ENCODE peak calls at places on chromosomes 5 and 9, in nine cellular contexts. U is SK-N-SH; P is CD8-positive, alpha-beta T cell; L is psoas muscle; O is dorsolateral prefrontal cortex; R is breast epithelium; A is GM23338; D is esophagus squamous epithelium; C is cardiac muscle cell. G is an unnamed sample.

GRCh38 chr5:92605591-92605990 is 975.4 kb downstream of the NR2F1-AS1 start:
- DNase-seq in U (peak), P (no peak), L (no peak), O (no peak), R (no peak), A (no peak), D (no peak), C (no peak), G (no peak)

GRCh38 chr9:133497443-133497842 is 18.5 kb upstream of the SLC2A6 start:
- DNase-seq in U (no peak), P (no peak), L (peak), O (no peak), R (no peak), A (no peak), D (no peak), C (no peak), G (no peak)

GRCh38 chr5:93593476-93594060 is 10.5 kb downstream of the NR2F1 start:
- DNase-seq in U (no peak), P (no peak), L (peak), O (no peak), R (no peak), A (peak), D (no peak), C (no peak), G (no peak)

GRCh38 chr9:112750111-112750766 is at the start of gene SNX30:
- DNase-seq in U (peak), P (peak), L (peak), O (peak), R (peak), A (peak), D (peak), C (peak), G (peak)

GRCh38 chr5:65032250-65032649 is 263.5 kb downstream of the CWC27 start:
- DNase-seq in U (no peak), P (no peak), L (no peak), O (no peak), R (no peak), A (no peak), D (no peak), C (no peak), G (no peak)

GRCh38 chr5:160262151-160262550 is 32.8 kb downstream of the FABP6 start:
- DNase-seq in U (peak), P (no peak), L (no peak), O (no peak), R (no peak), A (peak), D (no peak), C (peak), G (no peak)

GRCh38 chr5:133393776-133394476 is 218.4 kb downstream of the FSTL4 start:
- DNase-seq in U (no peak), P (no peak), L (no peak), O (no peak), R (no peak), A (no peak), D (no peak), C (no peak), G (no peak)

GRCh38 chr5:149745-150450 is 41.4 kb upstream of the LRRC14B start:
- DNase-seq in U (no peak), P (no peak), L (no peak), O (no peak), R (no peak), A (no peak), D (no peak), C (no peak), G (no peak)

GRCh38 chr9:138071731-138072130 is 194.1 kb downstream of the CACNA1B start:
- DNase-seq in U (peak), P (no peak), L (no peak), O (no peak), R (no peak), A (no peak), D (no peak), C (no peak), G (no peak)

GRCh38 chr9:71637926-71638325 is 130.4 kb downstream of the CEMIP2 start:
- DNase-seq in U (no peak), P (no peak), L (no peak), O (no peak), R (no peak), A (no peak), D (no peak), C (no peak), G (no peak)

GRCh38 chr9:31776471-31776870 is 608.0 kb upstream of the ACO1 start:
- DNase-seq in U (no peak), P (no peak), L (no peak), O (no peak), R (no peak), A (no peak), D (no peak), C (no peak), G (no peak)

GRCh38 chr5:159003045-159004030 is 96.4 kb downstream of the EBF1 start:
- DNase-seq in U (no peak), P (no peak), L (no peak), O (no peak), R (no peak), A (no peak), D (no peak), C (no peak), G (no peak)

GRCh38 chr9:91071185-91071990 is 269.8 kb downstream of the SYK start:
- DNase-seq in U (no peak), P (no peak), L (peak), O (no peak), R (no peak), A (no peak), D (no peak), C (no peak), G (no peak)

GRCh38 chr9:28688172-28688571 is 1114.9 kb upstream of the C9orf72 start:
- DNase-seq in U (no peak), P (no peak), L (no peak), O (no peak), R (no peak), A (peak), D (no peak), C (no peak), G (no peak)

GRCh38 chr9:121499427-121500164 is at the start of gene GGTA1:
- DNase-seq in U (peak), P (no peak), L (peak), O (peak), R (peak), A (peak), D (no peak), C (peak), G (peak)

GRCh38 chr5:56279979-56280378 is 46.8 kb upstream of the ANKRD55 start:
- DNase-seq in U (no peak), P (no peak), L (no peak), O (no peak), R (no peak), A (no peak), D (no peak), C (no peak), G (no peak)

GRCh38 chr5:111537153-111538024 is 25.1 kb upstream of the STARD4 start:
- DNase-seq in U (no peak), P (no peak), L (no peak), O (no peak), R (no peak), A (no peak), D (no peak), C (no peak), G (no peak)

GRCh38 chr9:98602839-98603238 is 105.9 kb downstream of the GABBR2 start:
- DNase-seq in U (no peak), P (no peak), L (no peak), O (no peak), R (no peak), A (no peak), D (no peak), C (no peak), G (no peak)

GRCh38 chr9:2663486-2663885 is 41.9 kb downstream of the VLDLR start:
- DNase-seq in U (no peak), P (no peak), L (peak), O (no peak), R (no peak), A (no peak), D (no peak), C (no peak), G (no peak)

GRCh38 chr9:136995370-136995769 is 998 bp downstream of the CLIC3 start:
- DNase-seq in U (no peak), P (no peak), L (no peak), O (no peak), R (no peak), A (no peak), D (no peak), C (no peak), G (no peak)

GRCh38 chr5:147453901-147454814 is 55.7 kb downstream of the DPYSL3 start:
- DNase-seq in U (peak), P (peak), L (peak), O (peak), R (peak), A (peak), D (no peak), C (peak), G (peak)

GRCh38 chr5:159965031-159965837 is 43.7 kb upstream of the TTC1 start:
- DNase-seq in U (peak), P (no peak), L (peak), O (peak), R (no peak), A (peak), D (no peak), C (peak), G (no peak)

GRCh38 chr5:172718527-172719114 is 52.4 kb downstream of the DUSP1 start:
- DNase-seq in U (no peak), P (no peak), L (no peak), O (no peak), R (no peak), A (no peak), D (no peak), C (no peak), G (no peak)

GRCh38 chr5:82586176-82586575 is 308.0 kb upstream of the RPS23 start:
- DNase-seq in U (no peak), P (no peak), L (no peak), O (no peak), R (no peak), A (no peak), D (no peak), C (peak), G (no peak)

GRCh38 chr9:93079371-93079770 is 16.6 kb upstream of the CARD19 start:
- DNase-seq in U (no peak), P (no peak), L (no peak), O (peak), R (peak), A (no peak), D (no peak), C (no peak), G (no peak)

GRCh38 chr9:15374310-15374709 is 48.4 kb upstream of the SNAPC3 start:
- DNase-seq in U (no peak), P (no peak), L (no peak), O (no peak), R (no peak), A (no peak), D (no peak), C (no peak), G (no peak)

GRCh38 chr5:92409131-92409530 is 1026.0 kb upstream of the ARRDC3 start:
- DNase-seq in U (no peak), P (no peak), L (no peak), O (no peak), R (no peak), A (no peak), D (no peak), C (no peak), G (no peak)

GRCh38 chr5:163566678-163567077 is 61.3 kb downstream of the MAT2B start:
- DNase-seq in U (no peak), P (no peak), L (no peak), O (no peak), R (no peak), A (no peak), D (no peak), C (no peak), G (no peak)
- H3K27ac ChIP-seq in U (no peak), P (no peak), L (no peak), O (peak), R (no peak), A (no peak), D (no peak), C (no peak), G (no peak)

GRCh38 chr5:33312631-33313030 is 128.1 kb upstream of the TARS1 start:
- DNase-seq in U (no peak), P (no peak), L (no peak), O (no peak), R (no peak), A (no peak), D (no peak), C (no peak), G (no peak)

GRCh38 chr5:33309076-33309475 is 131.7 kb upstream of the TARS1 start:
- DNase-seq in U (no peak), P (no peak), L (no peak), O (no peak), R (no peak), A (no peak), D (no peak), C (no peak), G (no peak)

GRCh38 chr5:33310471-33310870 is 130.3 kb upstream of the TARS1 start:
- DNase-seq in U (no peak), P (no peak), L (no peak), O (no peak), R (no peak), A (no peak), D (no peak), C (no peak), G (no peak)

GRCh38 chr5:33311893-33312292 is 128.9 kb upstream of the TARS1 start:
- DNase-seq in U (no peak), P (no peak), L (no peak), O (no peak), R (no peak), A (no peak), D (no peak), C (no peak), G (no peak)

GRCh38 chr5:33309780-33310345 is 130.9 kb upstream of the TARS1 start:
- DNase-seq in U (no peak), P (no peak), L (no peak), O (no peak), R (no peak), A (no peak), D (no peak), C (no peak), G (no peak)
- H3K27ac ChIP-seq in U (peak), P (no peak), L (no peak), O (no peak), R (no peak), A (no peak), D (no peak), C (no peak), G (no peak)

GRCh38 chr9:115202960-115203751 is 85.2 kb upstream of the TNC start:
- DNase-seq in U (peak), P (no peak), L (no peak), O (no peak), R (no peak), A (no peak), D (no peak), C (no peak), G (no peak)
- H3K27ac ChIP-seq in U (peak), P (no peak), L (no peak), O (no peak), R (no peak), A (no peak), D (no peak), C (no peak), G (no peak)

GRCh38 chr5:179729303-179729702 is 3.3 kb upstream of the MAML1 start:
- DNase-seq in U (no peak), P (no peak), L (no peak), O (no peak), R (no peak), A (no peak), D (no peak), C (no peak), G (no peak)

GRCh38 chr5:179730356-179730755 is 2.3 kb upstream of the MAML1 start:
- DNase-seq in U (no peak), P (no peak), L (no peak), O (no peak), R (no peak), A (no peak), D (no peak), C (no peak), G (no peak)

GRCh38 chr5:179729727-179730126 is 2.9 kb upstream of the MAML1 start:
- DNase-seq in U (no peak), P (no peak), L (no peak), O (no peak), R (no peak), A (no peak), D (no peak), C (no peak), G (no peak)

GRCh38 chr5:179731791-179732411 is 721 bp upstream of the MAML1 start:
- DNase-seq in U (no peak), P (no peak), L (peak), O (no peak), R (no peak), A (no peak), D (no peak), C (no peak), G (no peak)

DNA sequence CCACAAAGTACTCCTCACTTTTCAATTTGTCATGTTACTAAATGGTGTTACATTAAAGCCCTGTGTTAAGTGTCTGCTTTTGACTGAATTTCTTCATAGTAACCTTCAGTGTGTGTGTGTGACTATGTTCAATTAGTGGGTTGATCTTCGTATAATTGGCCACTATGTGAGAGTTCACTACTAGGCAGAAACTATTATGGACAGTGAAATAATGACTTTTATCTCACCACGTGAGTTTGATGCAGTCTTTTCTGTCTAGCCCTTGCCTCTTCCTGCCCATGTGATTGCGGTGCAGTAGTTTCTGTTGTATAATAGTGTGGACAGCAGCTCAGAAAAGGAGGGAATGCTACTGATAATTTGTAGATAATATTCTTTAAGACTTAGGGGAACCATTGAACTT is 1.8 kb upstream of the MAML1 start:
- DNase-seq in U (no peak), P (no peak), L (no peak), O (no peak), R (no peak), A (no peak), D (no peak), C (no peak), G (no peak)
- H3K27ac ChIP-seq in U (peak), P (no peak), L (no peak), O (peak), R (no peak), A (peak), D (no peak), C (peak), G (no peak)

GRCh38 chr9:27407491-27407890 is 110.5 kb upstream of the EQTN start:
- DNase-seq in U (no peak), P (no peak), L (no peak), O (no peak), R (no peak), A (no peak), D (no peak), C (no peak), G (no peak)
- H3K27ac ChIP-seq in U (peak), P (no peak), L (no peak), O (peak), R (no peak), A (no peak), D (no peak), C (no peak), G (no peak)

DNA sequence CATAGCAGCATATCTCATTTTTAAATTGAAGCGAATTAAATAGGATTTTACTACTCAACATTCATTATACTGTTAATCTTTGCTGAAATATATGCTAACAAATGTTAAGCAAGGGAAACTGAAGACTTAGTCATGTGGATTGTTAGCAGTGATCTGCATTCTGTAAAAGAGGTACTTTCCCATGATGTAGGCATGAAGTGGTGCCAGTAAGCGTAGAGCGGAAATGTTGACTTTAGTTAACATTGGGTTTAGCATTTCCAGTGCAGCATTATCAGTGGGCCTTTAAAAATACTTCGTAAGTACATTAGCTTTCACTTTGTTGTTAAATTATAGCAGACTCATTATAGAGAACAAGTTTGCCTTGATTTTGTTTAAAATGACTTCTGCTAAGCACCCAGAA is 130.3 kb downstream of the CDC42SE2 start:
- DNase-seq in U (no peak), P (no peak), L (no peak), O (no peak), R (no peak), A (no peak), D (no peak), C (no peak), G (no peak)
- H3K27ac ChIP-seq in U (no peak), P (peak), L (no peak), O (peak), R (no peak), A (no peak), D (peak), C (no peak), G (peak)

GRCh38 chr9:94286056-94286455 is 27.0 kb downstream of the ZNF169 start:
- DNase-seq in U (no peak), P (no peak), L (no peak), O (no peak), R (no peak), A (no peak), D (no peak), C (no peak), G (no peak)
- H3K27ac ChIP-seq in U (no peak), P (no peak), L (no peak), O (no peak), R (no peak), A (no peak), D (no peak), C (no peak), G (no peak)

DNA sequence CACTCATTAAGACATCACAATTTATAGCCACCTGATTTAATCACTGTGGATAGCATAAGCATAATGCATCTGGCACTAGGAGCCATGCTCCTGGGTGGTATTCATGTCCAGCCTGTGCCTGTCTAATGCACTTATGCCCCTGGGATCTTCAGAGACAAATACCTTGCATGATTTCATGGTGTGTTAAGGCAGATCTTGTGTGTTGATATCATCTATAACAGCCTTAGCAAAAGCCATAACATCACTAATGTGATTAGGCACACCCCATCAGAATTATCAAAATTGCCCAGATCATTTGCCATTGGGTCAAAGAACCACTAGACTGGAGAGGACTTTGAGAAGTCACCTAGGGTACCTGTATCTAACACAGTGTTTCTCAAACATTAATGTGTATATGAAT is 43.7 kb upstream of the SELENOP start:
- DNase-seq in U (no peak), P (no peak), L (no peak), O (no peak), R (no peak), A (no peak), D (no peak), C (no peak), G (no peak)
- H3K27ac ChIP-seq in U (no peak), P (no peak), L (no peak), O (peak), R (no peak), A (no peak), D (no peak), C (no peak), G (no peak)

GRCh38 chr5:140296289-140296688 is 6.6 kb downstream of the PFDN1 start:
- DNase-seq in U (no peak), P (no peak), L (no peak), O (no peak), R (no peak), A (no peak), D (no peak), C (no peak), G (no peak)
- H3K27ac ChIP-seq in U (peak), P (no peak), L (peak), O (no peak), R (peak), A (no peak), D (peak), C (peak), G (no peak)

GRCh38 chr5:139430015-139430414 is 9.3 kb downstream of the DNAJC18 start:
- DNase-seq in U (no peak), P (no peak), L (no peak), O (no peak), R (no peak), A (no peak), D (no peak), C (no peak), G (no peak)

GRCh38 chr5:139422307-139422893 is 16.9 kb downstream of the DNAJC18 start:
- DNase-seq in U (peak), P (peak), L (no peak), O (no peak), R (no peak), A (peak), D (no peak), C (peak), G (no peak)

GRCh38 chr5:139425497-139425896 is 13.8 kb downstream of the DNAJC18 start:
- DNase-seq in U (no peak), P (no peak), L (no peak), O (no peak), R (no peak), A (no peak), D (no peak), C (no peak), G (no peak)

GRCh38 chr5:139431706-139432105 is 7.6 kb downstream of the DNAJC18 start:
- DNase-seq in U (no peak), P (no peak), L (no peak), O (no peak), R (no peak), A (no peak), D (no peak), C (no peak), G (no peak)

GRCh38 chr5:139426222-139426885 is 13.0 kb downstream of the DNAJC18 start:
- DNase-seq in U (no peak), P (no peak), L (no peak), O (no peak), R (no peak), A (no peak), D (no peak), C (no peak), G (no peak)
- H3K27ac ChIP-seq in U (peak), P (no peak), L (peak), O (peak), R (no peak), A (peak), D (no peak), C (no peak), G (no peak)